ENCODE peak calls at places on chromosomes 2 and 18, in six cellular contexts. A is H9, T is IMR-90, I is H1, J is neuronal stem cell, R is mesenchymal stem cell. O is an unnamed sample.

GRCh38 chr2:189685540-189686229 is 11.2 kb downstream of the ANKAR start:
- DNase-seq in A (peak; percentile 43), T (peak; percentile 78), I (peak; percentile 48), J (no peak), R (peak; percentile 63), O (no peak)

GRCh38 chr2:55010149-55010591 is 40.1 kb downstream of the RTN4 start:
- DNase-seq in A (no peak), T (peak; percentile 34), I (no peak), J (no peak), R (peak; percentile 66), O (peak; percentile 70)

GRCh38 chr2:58133395-58133794 is 86.8 kb downstream of the VRK2 start:
- DNase-seq in A (no peak), T (peak; percentile 54), I (no peak), J (no peak), R (no peak), O (no peak)

GRCh38 chr2:189072036-189072435 is 97.9 kb downstream of the COL3A1 start:
- DNase-seq in A (no peak), T (no peak), I (no peak), J (no peak), R (no peak), O (no peak)

GRCh38 chr2:99261242-99261641 is 5.8 kb upstream of the LYG2 start:
- DNase-seq in A (no peak), T (no peak), I (no peak), J (no peak), R (no peak), O (no peak)

GRCh38 chr2:207385903-207386302 is 143.9 kb upstream of the CREB1 start:
- DNase-seq in A (no peak), T (peak; percentile 83), I (no peak), J (no peak), R (peak; percentile 70), O (no peak)

GRCh38 chr18:154151-154550 is 4.2 kb upstream of the USP14 start:
- DNase-seq in A (no peak), T (peak; percentile 29), I (no peak), J (no peak), R (no peak), O (no peak)

GRCh38 chr2:172280820-172281454 is 146.4 kb upstream of the ITGA6 start:
- DNase-seq in A (no peak), T (no peak), I (no peak), J (no peak), R (no peak), O (no peak)

GRCh38 chr2:29509397-29509796 is 394.2 kb downstream of the CLIP4 start:
- DNase-seq in A (no peak), T (peak; percentile 33), I (no peak), J (no peak), R (no peak), O (no peak)

GRCh38 chr18:62118324-62118723 is 68.5 kb downstream of the PIGN start:
- DNase-seq in A (no peak), T (peak; percentile 81), I (no peak), J (no peak), R (no peak), O (no peak)

GRCh38 chr2:241573741-241574140 is 15.2 kb downstream of the BOK start:
- DNase-seq in A (peak; percentile 20), T (no peak), I (no peak), J (no peak), R (no peak), O (no peak)

GRCh38 chr18:42925036-42925435 is 190.4 kb downstream of the RIT2 start:
- DNase-seq in A (no peak), T (no peak), I (no peak), J (no peak), R (no peak), O (no peak)

DNA sequence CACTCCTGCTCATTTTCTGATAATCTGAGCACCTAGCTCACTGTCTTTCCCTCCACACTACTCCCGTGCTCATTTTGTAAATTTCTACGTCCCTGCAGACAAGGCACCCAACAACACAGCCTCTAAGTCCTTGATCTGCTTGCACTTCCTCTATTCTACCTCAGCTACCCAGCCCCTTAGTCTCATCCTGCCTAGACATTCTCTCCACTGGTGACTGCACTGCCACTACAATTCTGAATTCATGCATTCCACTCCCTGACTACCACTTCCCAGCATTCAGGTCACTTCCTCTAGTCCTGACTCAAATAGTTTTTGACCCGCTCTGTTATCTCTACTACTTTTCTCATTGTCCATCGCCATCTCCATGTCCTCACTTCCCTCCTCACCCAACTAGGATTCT is 155.7 kb downstream of the DYM start:
- DNase-seq in A (no peak), T (peak; percentile 6), I (no peak), J (no peak), R (no peak), O (peak; percentile 41)
- H2AFZ ChIP-seq in A (no peak overlapping the region), T (no peak overlapping the region), I (no peak overlapping the region), J (no peak overlapping the region), R (no peak overlapping the region), O (no peak overlapping the region)

GRCh38 chr2:156437272-156437671 is 1.1 kb downstream of the GPD2 start:
- DNase-seq in A (no peak), T (peak; percentile 43), I (no peak), J (no peak), R (peak; percentile 76), O (peak; percentile 41)
- H2BK5ac ChIP-seq in A (no peak overlapping the region), T (peak overlapping the region; percentile 74), I (no peak overlapping the region), J (no peak overlapping the region), R (no peak overlapping the region), O (no peak overlapping the region)

DNA sequence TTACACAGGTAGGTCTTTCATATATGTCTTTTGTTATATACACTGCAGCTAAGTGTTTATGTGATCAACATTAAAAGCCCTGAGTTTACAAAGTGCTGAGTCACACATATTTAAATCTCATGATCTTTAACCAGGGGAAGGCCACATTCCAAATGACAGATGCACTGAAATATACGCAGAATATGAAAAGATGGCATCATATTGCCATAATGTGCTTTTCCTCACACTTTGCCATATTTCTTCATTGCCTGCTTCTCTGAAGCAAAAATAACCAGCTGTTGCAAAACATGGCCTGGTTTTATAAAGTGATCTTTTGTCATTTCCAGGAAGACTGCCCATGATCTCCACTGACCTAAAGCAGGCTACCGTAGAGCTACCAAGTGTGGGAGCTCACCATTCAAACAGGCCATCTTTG is 93.5 kb upstream of the MAPRE2 start:
- DNase-seq in A (no peak), T (peak; percentile 65), I (no peak), J (no peak), R (peak; percentile 73), O (peak; percentile 67)
- H2AFZ ChIP-seq in A (no peak overlapping the region), T (no peak overlapping the region), I (peak overlapping the region; percentile 43), J (peak overlapping the region; percentile 63), R (no peak overlapping the region), O (no peak overlapping the region)

DNA sequence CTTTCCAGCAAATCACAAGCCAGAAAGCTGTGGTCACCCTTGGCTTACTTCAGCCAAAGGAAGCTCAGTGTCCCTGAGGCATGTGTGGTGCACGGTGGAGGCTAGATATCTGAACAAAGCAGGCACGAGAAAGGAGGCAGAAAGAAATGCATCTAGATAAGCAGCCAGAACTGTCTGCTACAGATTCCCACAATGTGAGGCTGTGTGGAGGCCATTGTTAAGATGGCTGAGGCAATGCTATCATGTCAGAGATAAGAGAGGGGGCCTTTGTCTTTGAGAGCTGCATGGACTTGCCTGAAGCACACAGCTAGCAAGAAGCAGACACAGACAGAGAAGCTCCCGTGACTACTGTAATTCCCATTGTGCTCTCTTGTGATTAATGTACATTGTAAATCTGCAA is 110.5 kb upstream of the LYPD6 start:
- DNase-seq in A (no peak), T (no peak), I (no peak), J (no peak), R (no peak), O (no peak)
- H2BK5ac ChIP-seq in A (no peak overlapping the region), T (no peak overlapping the region), I (no peak overlapping the region), J (no peak overlapping the region), R (no peak overlapping the region), O (no peak overlapping the region)